ENCODE peak calls at places on chromosomes 11 and 22, in ten cellular contexts. One of them, this sample, is unnamed.

GRCh38 chr11:1532606-1533341 is 39.3 kb downstream of the DUSP8 start:
- DNase-seq in activated CD8-positive, alpha-beta memory T cell treated with anti-CD3 and anti-CD28 coated beads, Interleukin-2, amount 10 ng/mL, durations not matched to agents 7 days and 5 days: no peak
- DNase-seq in SW480: no peak
- DNase-seq in heart left ventricle: no peak
- DNase-seq in Kasumi-1: no peak
- DNase-seq in activated naive CD8-positive, alpha-beta T cell treated with anti-CD3 and anti-CD28 coated beads for 36 hours: no peak
- DNase-seq in CD4-positive, alpha-beta T cell: no peak
- DNase-seq in HCT116: no peak
- DNase-seq in kidney: no peak
- DNase-seq in SW 1271: no peak
- DNase-seq in this sample: no peak

GRCh38 chr22:30435674-30436126 is 10.1 kb downstream of the MTFP1 start:
- DNase-seq in activated CD8-positive, alpha-beta memory T cell treated with anti-CD3 and anti-CD28 coated beads, Interleukin-2, amount 10 ng/mL, durations not matched to agents 7 days and 5 days: peak
- DNase-seq in SW480: no peak
- DNase-seq in heart left ventricle: peak
- DNase-seq in Kasumi-1: peak
- DNase-seq in activated naive CD8-positive, alpha-beta T cell treated with anti-CD3 and anti-CD28 coated beads for 36 hours: peak
- DNase-seq in CD4-positive, alpha-beta T cell: peak
- DNase-seq in HCT116: peak
- DNase-seq in kidney: peak
- DNase-seq in SW 1271: no peak
- DNase-seq in this sample: no peak

GRCh38 chr11:56950510-56950909 is 38.2 kb upstream of the OR5AK2 start:
- DNase-seq in activated CD8-positive, alpha-beta memory T cell treated with anti-CD3 and anti-CD28 coated beads, Interleukin-2, amount 10 ng/mL, durations not matched to agents 7 days and 5 days: no peak
- DNase-seq in SW480: no peak
- DNase-seq in heart left ventricle: no peak
- DNase-seq in Kasumi-1: peak
- DNase-seq in activated naive CD8-positive, alpha-beta T cell treated with anti-CD3 and anti-CD28 coated beads for 36 hours: no peak
- DNase-seq in CD4-positive, alpha-beta T cell: no peak
- DNase-seq in HCT116: no peak
- DNase-seq in kidney: no peak
- DNase-seq in SW 1271: no peak
- DNase-seq in this sample: no peak

GRCh38 chr11:8732748-8733241 is 50.2 kb downstream of the RPL27A start:
- DNase-seq in activated CD8-positive, alpha-beta memory T cell treated with anti-CD3 and anti-CD28 coated beads, Interleukin-2, amount 10 ng/mL, durations not matched to agents 7 days and 5 days: no peak
- DNase-seq in SW480: no peak
- DNase-seq in heart left ventricle: peak
- DNase-seq in Kasumi-1: no peak
- DNase-seq in activated naive CD8-positive, alpha-beta T cell treated with anti-CD3 and anti-CD28 coated beads for 36 hours: no peak
- DNase-seq in CD4-positive, alpha-beta T cell: no peak
- DNase-seq in HCT116: no peak
- DNase-seq in kidney: peak
- DNase-seq in SW 1271: no peak
- DNase-seq in this sample: no peak

GRCh38 chr22:36741204-36741793 is 34.6 kb downstream of the IFT27 start:
- DNase-seq in activated CD8-positive, alpha-beta memory T cell treated with anti-CD3 and anti-CD28 coated beads, Interleukin-2, amount 10 ng/mL, durations not matched to agents 7 days and 5 days: no peak
- DNase-seq in SW480: no peak
- DNase-seq in heart left ventricle: no peak
- DNase-seq in Kasumi-1: no peak
- DNase-seq in activated naive CD8-positive, alpha-beta T cell treated with anti-CD3 and anti-CD28 coated beads for 36 hours: no peak
- DNase-seq in CD4-positive, alpha-beta T cell: no peak
- DNase-seq in HCT116: peak
- DNase-seq in kidney: no peak
- DNase-seq in SW 1271: no peak
- DNase-seq in this sample: no peak

GRCh38 chr22:36928826-36929535 is 15.6 kb downstream of the CSF2RB start:
- DNase-seq in activated CD8-positive, alpha-beta memory T cell treated with anti-CD3 and anti-CD28 coated beads, Interleukin-2, amount 10 ng/mL, durations not matched to agents 7 days and 5 days: no peak
- DNase-seq in SW480: no peak
- DNase-seq in heart left ventricle: no peak
- DNase-seq in Kasumi-1: no peak
- DNase-seq in activated naive CD8-positive, alpha-beta T cell treated with anti-CD3 and anti-CD28 coated beads for 36 hours: no peak
- DNase-seq in CD4-positive, alpha-beta T cell: no peak
- DNase-seq in HCT116: no peak
- DNase-seq in kidney: no peak
- DNase-seq in SW 1271: no peak
- DNase-seq in this sample: no peak

GRCh38 chr11:60841797-60842687 is at the start of gene CCDC86:
- DNase-seq in activated CD8-positive, alpha-beta memory T cell treated with anti-CD3 and anti-CD28 coated beads, Interleukin-2, amount 10 ng/mL, durations not matched to agents 7 days and 5 days: peak
- DNase-seq in SW480: peak
- DNase-seq in heart left ventricle: peak
- DNase-seq in Kasumi-1: peak
- DNase-seq in activated naive CD8-positive, alpha-beta T cell treated with anti-CD3 and anti-CD28 coated beads for 36 hours: peak
- DNase-seq in CD4-positive, alpha-beta T cell: peak
- DNase-seq in HCT116: peak
- DNase-seq in kidney: peak
- DNase-seq in SW 1271: peak
- DNase-seq in this sample: peak

GRCh38 chr22:24390576-24390975 is 36.8 kb upstream of the ADORA2A start:
- DNase-seq in activated CD8-positive, alpha-beta memory T cell treated with anti-CD3 and anti-CD28 coated beads, Interleukin-2, amount 10 ng/mL, durations not matched to agents 7 days and 5 days: no peak
- DNase-seq in SW480: no peak
- DNase-seq in heart left ventricle: no peak
- DNase-seq in Kasumi-1: no peak
- DNase-seq in activated naive CD8-positive, alpha-beta T cell treated with anti-CD3 and anti-CD28 coated beads for 36 hours: no peak
- DNase-seq in CD4-positive, alpha-beta T cell: no peak
- DNase-seq in HCT116: no peak
- DNase-seq in kidney: no peak
- DNase-seq in SW 1271: no peak
- DNase-seq in this sample: no peak

GRCh38 chr22:48827228-48827810 is 1000.4 kb downstream of the BRD1 start:
- DNase-seq in activated CD8-positive, alpha-beta memory T cell treated with anti-CD3 and anti-CD28 coated beads, Interleukin-2, amount 10 ng/mL, durations not matched to agents 7 days and 5 days: no peak
- DNase-seq in SW480: peak
- DNase-seq in heart left ventricle: no peak
- DNase-seq in Kasumi-1: no peak
- DNase-seq in activated naive CD8-positive, alpha-beta T cell treated with anti-CD3 and anti-CD28 coated beads for 36 hours: no peak
- DNase-seq in CD4-positive, alpha-beta T cell: no peak
- DNase-seq in HCT116: no peak
- DNase-seq in kidney: peak
- DNase-seq in SW 1271: no peak
- DNase-seq in this sample: no peak

GRCh38 chr11:120241277-120241676 is 1.3 kb downstream of the POU2F3 start:
- DNase-seq in activated CD8-positive, alpha-beta memory T cell treated with anti-CD3 and anti-CD28 coated beads, Interleukin-2, amount 10 ng/mL, durations not matched to agents 7 days and 5 days: no peak
- DNase-seq in SW480: no peak
- DNase-seq in heart left ventricle: no peak
- DNase-seq in Kasumi-1: no peak
- DNase-seq in activated naive CD8-positive, alpha-beta T cell treated with anti-CD3 and anti-CD28 coated beads for 36 hours: no peak
- DNase-seq in CD4-positive, alpha-beta T cell: no peak
- DNase-seq in HCT116: no peak
- DNase-seq in kidney: no peak
- DNase-seq in SW 1271: no peak
- DNase-seq in this sample: no peak

GRCh38 chr11:2420502-2421225 is 20.1 kb downstream of the TSSC4 start:
- DNase-seq in activated CD8-positive, alpha-beta memory T cell treated with anti-CD3 and anti-CD28 coated beads, Interleukin-2, amount 10 ng/mL, durations not matched to agents 7 days and 5 days: peak
- DNase-seq in SW480: peak
- DNase-seq in heart left ventricle: peak
- DNase-seq in Kasumi-1: peak
- DNase-seq in activated naive CD8-positive, alpha-beta T cell treated with anti-CD3 and anti-CD28 coated beads for 36 hours: peak
- DNase-seq in CD4-positive, alpha-beta T cell: peak
- DNase-seq in HCT116: peak
- DNase-seq in kidney: peak
- DNase-seq in SW 1271: no peak
- DNase-seq in this sample: no peak

GRCh38 chr11:24880962-24881361 is 384.1 kb downstream of the LUZP2 start:
- DNase-seq in activated CD8-positive, alpha-beta memory T cell treated with anti-CD3 and anti-CD28 coated beads, Interleukin-2, amount 10 ng/mL, durations not matched to agents 7 days and 5 days: no peak
- DNase-seq in SW480: no peak
- DNase-seq in heart left ventricle: no peak
- DNase-seq in Kasumi-1: no peak
- DNase-seq in activated naive CD8-positive, alpha-beta T cell treated with anti-CD3 and anti-CD28 coated beads for 36 hours: no peak
- DNase-seq in CD4-positive, alpha-beta T cell: no peak
- DNase-seq in HCT116: no peak
- DNase-seq in kidney: no peak
- DNase-seq in SW 1271: no peak
- DNase-seq in this sample: no peak

GRCh38 chr11:838441-839279 is 3.7 kb downstream of the POLR2L start:
- DNase-seq in activated CD8-positive, alpha-beta memory T cell treated with anti-CD3 and anti-CD28 coated beads, Interleukin-2, amount 10 ng/mL, durations not matched to agents 7 days and 5 days: no peak
- DNase-seq in SW480: no peak
- DNase-seq in heart left ventricle: no peak
- DNase-seq in Kasumi-1: no peak
- DNase-seq in activated naive CD8-positive, alpha-beta T cell treated with anti-CD3 and anti-CD28 coated beads for 36 hours: no peak
- DNase-seq in CD4-positive, alpha-beta T cell: no peak
- DNase-seq in HCT116: no peak
- DNase-seq in kidney: no peak
- DNase-seq in SW 1271: peak
- DNase-seq in this sample: no peak

This sample was measured in occipital lobe.